ENCODE peak calls at places on chromosomes 1 and 21, in ten cellular contexts. I is H9; O is breast epithelium; G is tibial artery; X is CD8-positive, alpha-beta T cell; H is MM.1S; A is heart left ventricle; C is heart right ventricle; P is astrocyte; E is ascending aorta. R is an unnamed sample. For H3K27me3, the result is how much of the 10 kb centered on the place peaks cover.

GRCh38 chr1:195113471-195113870 is 1494.8 kb downstream of the KCNT2 start:
- DNase-seq in I (no peak), O (no peak), G (no peak), X (no peak), H (no peak), A (no peak), C (no peak), P (no peak), E (no peak), R (no peak)

GRCh38 chr21:45366931-45367401 is 38.0 kb upstream of the COL18A1 start:
- DNase-seq in I (no peak), O (peak), G (peak), X (no peak), H (no peak), A (peak), C (peak), P (peak), E (peak), R (peak)

GRCh38 chr1:151371744-151372410 is 628 bp downstream of the SELENBP1 start:
- DNase-seq in I (no peak), O (no peak), G (peak), X (no peak), H (no peak), A (peak), C (peak), P (peak), E (peak), R (peak)

GRCh38 chr1:93029317-93029716 is 49.8 kb upstream of the MTF2 start:
- DNase-seq in I (no peak), O (no peak), G (no peak), X (no peak), H (peak), A (no peak), C (no peak), P (no peak), E (no peak), R (no peak)

GRCh38 chr1:80533178-80533577 is 1267.6 kb upstream of the ADGRL2 start:
- DNase-seq in I (no peak), O (no peak), G (no peak), X (no peak), H (no peak), A (no peak), C (no peak), P (no peak), E (no peak), R (no peak)

GRCh38 chr1:150558328-150558727 is 9.1 kb downstream of the ADAMTSL4 start:
- DNase-seq in I (peak), O (peak), G (no peak), X (no peak), H (no peak), A (no peak), C (no peak), P (no peak), E (no peak), R (no peak)

GRCh38 chr1:61397915-61398314 is 315.6 kb downstream of the NFIA start:
- DNase-seq in I (no peak), O (no peak), G (no peak), X (no peak), H (no peak), A (no peak), C (no peak), P (peak), E (no peak), R (no peak)

GRCh38 chr1:25766721-25767436 is 33.1 kb upstream of the SELENON start:
- DNase-seq in I (no peak), O (peak), G (no peak), X (no peak), H (no peak), A (no peak), C (no peak), P (no peak), E (no peak), R (no peak)

GRCh38 chr1:157288006-157288405 is 149.8 kb upstream of the ETV3 start:
- DNase-seq in I (peak), O (no peak), G (no peak), X (no peak), H (no peak), A (no peak), C (no peak), P (no peak), E (no peak), R (no peak)

GRCh38 chr1:53591924-53592323 is 132.7 kb downstream of the DMRTB1 start:
- DNase-seq in I (no peak), O (no peak), G (no peak), X (no peak), H (no peak), A (no peak), C (no peak), P (no peak), E (no peak), R (no peak)

DNA sequence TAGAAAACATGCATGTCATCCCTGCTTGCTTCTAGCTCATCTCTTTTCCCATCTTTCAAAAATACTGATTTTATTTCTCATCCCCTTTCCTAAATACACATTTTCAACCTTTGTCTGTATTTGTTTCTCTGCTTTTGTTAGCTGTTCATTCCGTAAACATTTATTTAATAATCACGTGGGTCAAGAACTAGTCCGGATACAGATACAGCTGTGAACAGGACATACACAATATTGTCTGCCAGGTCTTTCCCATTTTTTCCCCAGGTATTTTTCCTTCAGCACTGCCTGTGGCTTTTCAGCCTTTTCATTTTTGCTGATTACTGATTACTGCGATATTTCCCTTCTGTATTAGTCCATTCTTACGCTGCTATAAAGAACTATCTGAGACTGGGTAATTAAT is 5.7 kb downstream of the PER3 start:
- DNase-seq in I (no peak), O (no peak), G (no peak), X (no peak), H (no peak), A (no peak), C (no peak), P (no peak), E (no peak), R (no peak)
- TF ChIP-seq CTCF in I (no peak), O (no peak), G (no peak), X (no peak), H (no peak), A (no peak), C (no peak), P (no peak), E (no peak), R (no peak)

DNA sequence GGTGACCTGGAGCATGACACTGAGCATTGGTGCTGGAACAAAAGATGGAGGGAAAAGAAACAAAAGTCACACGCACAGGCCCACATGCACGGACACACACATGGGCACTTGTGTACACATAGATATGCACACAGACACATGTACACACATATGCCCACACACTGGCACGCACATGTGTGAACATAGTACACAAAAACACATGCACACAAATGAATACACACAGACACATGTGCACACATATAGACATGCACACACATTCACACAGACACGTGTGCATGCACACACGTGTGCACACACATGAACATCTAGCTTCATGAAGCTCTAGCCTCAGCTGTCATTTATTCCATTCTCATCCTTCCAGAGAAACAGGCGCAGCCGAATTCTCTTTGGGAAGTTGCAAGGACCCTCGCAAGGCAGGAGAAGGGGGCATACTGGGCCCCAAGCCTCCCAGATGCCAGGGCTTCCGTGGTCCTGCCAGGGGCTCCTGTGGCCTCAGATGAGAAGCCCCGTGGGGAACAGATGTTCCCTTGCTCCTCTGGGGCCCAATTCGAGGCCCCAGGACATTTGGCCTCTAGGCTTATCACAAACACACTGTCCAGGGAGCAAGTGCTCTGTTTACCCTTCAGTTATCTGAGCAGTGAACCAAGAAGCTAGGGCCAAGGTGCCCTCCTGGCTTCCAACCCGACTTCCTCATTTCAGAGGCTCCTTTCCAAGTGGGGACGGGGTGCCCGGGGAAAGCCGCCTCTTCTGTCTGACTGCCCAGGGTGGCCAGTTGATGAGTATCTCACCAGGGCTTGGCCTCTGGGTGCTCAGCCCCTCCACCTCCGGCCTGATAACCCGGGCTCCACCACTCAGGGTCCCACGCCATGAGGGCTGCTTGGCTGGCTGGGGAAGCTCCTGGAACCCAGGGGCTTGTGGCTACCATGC is 116.4 kb upstream of the ARHGEF16 start:
- DNase-seq in I (no peak), O (no peak), G (no peak), X (no peak), H (no peak), A (no peak), C (no peak), P (no peak), E (no peak), R (no peak)
- H3K27me3 ChIP-seq in I (under half), O (under half), G (under half), X (under half), H (half or more), A (under half), C (under half), P (under half), E (under half), R (under half)

GRCh38 chr1:206803221-206803730 is 31.0 kb upstream of the IL10 start:
- DNase-seq in I (no peak), O (peak), G (no peak), X (peak), H (peak), A (no peak), C (no peak), P (no peak), E (no peak), R (no peak)

GRCh38 chr1:206799311-206799710 is 27.0 kb upstream of the IL10 start:
- DNase-seq in I (no peak), O (no peak), G (no peak), X (no peak), H (no peak), A (no peak), C (no peak), P (no peak), E (no peak), R (no peak)

GRCh38 chr1:206802401-206802800 is 30.1 kb upstream of the IL10 start:
- DNase-seq in I (no peak), O (no peak), G (no peak), X (no peak), H (no peak), A (no peak), C (no peak), P (no peak), E (no peak), R (no peak)

GRCh38 chr1:206800411-206800810 is 28.1 kb upstream of the IL10 start:
- DNase-seq in I (no peak), O (no peak), G (no peak), X (no peak), H (no peak), A (no peak), C (no peak), P (no peak), E (no peak), R (no peak)

GRCh38 chr1:206801467-206801866 is 29.2 kb upstream of the IL10 start:
- DNase-seq in I (no peak), O (no peak), G (no peak), X (no peak), H (no peak), A (no peak), C (no peak), P (no peak), E (no peak), R (no peak)
- TF ChIP-seq CTCF in I (peak), O (no peak), G (no peak), X (no peak), H (no peak), A (no peak), C (peak), P (no peak), E (no peak), R (no peak)

GRCh38 chr21:33033094-33033951 is 7.6 kb downstream of the OLIG2 start:
- DNase-seq in I (no peak), O (no peak), G (no peak), X (no peak), H (no peak), A (no peak), C (no peak), P (no peak), E (no peak), R (no peak)

GRCh38 chr21:33033961-33034413 is 8.3 kb downstream of the OLIG2 start:
- DNase-seq in I (no peak), O (no peak), G (no peak), X (no peak), H (no peak), A (no peak), C (no peak), P (no peak), E (no peak), R (no peak)

GRCh38 chr21:33032434-33033047 is 6.8 kb downstream of the OLIG2 start:
- DNase-seq in I (no peak), O (no peak), G (no peak), X (no peak), H (no peak), A (no peak), C (no peak), P (no peak), E (no peak), R (no peak)

GRCh38 chr21:33036430-33037162 is 10.9 kb downstream of the OLIG2 start:
- DNase-seq in I (no peak), O (no peak), G (peak), X (no peak), H (peak), A (no peak), C (no peak), P (peak), E (no peak), R (no peak)

DNA sequence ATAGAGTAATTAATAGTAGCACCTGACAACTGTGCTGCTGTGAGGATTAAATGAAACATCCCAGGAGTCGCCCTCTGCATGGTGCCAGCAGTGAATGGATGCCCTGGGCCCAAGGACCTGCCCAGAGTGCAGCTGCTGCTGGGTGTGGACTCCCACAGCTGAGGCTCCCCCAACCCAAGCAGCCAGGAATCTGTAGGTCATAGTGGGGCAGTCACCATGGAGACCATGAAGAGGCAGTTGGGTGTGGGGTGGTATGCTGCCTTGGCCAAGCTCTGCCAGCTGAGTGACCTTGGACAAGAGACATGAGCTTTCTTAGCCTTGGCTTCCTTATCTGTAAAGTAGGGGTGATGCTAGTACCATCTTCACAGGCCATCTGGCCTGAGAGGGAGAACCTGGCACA is 9.4 kb downstream of the OLIG2 start:
- DNase-seq in I (no peak), O (no peak), G (no peak), X (no peak), H (no peak), A (no peak), C (no peak), P (no peak), E (no peak), R (no peak)
- H3K27me3 ChIP-seq in I (half or more), O (under half), G (half or more), X (under half), H (under half), A (under half), C (half or more), P (under half), E (under half), R (under half)

GRCh38 chr21:33394260-33394659 is 9.0 kb upstream of the IFNGR2 start:
- DNase-seq in I (no peak), O (no peak), G (peak), X (no peak), H (peak), A (peak), C (peak), P (no peak), E (peak), R (peak)
- TF ChIP-seq CTCF in I (no peak), O (no peak), G (no peak), X (no peak), H (no peak), A (no peak), C (no peak), P (no peak), E (no peak), R (no peak)

GRCh38 chr21:37044643-37045042 is 28.2 kb downstream of the PIGP start:
- DNase-seq in I (no peak), O (no peak), G (no peak), X (no peak), H (no peak), A (no peak), C (no peak), P (no peak), E (no peak), R (no peak)
- H3K27me3 ChIP-seq in I (under half), O (under half), G (under half), X (under half), H (under half), A (under half), C (under half), P (under half), E (under half), R (under half)

R was measured in Peyer's patch.